ENCODE peak calls at places on chromosomes 5 and 9, in four cellular contexts. Z, W, D and G are unnamed samples.

GRCh38 chr5:95870105-95870672 is 47.7 kb upstream of the GLRX start:
- DNase-seq in Z (no peak), W (no peak), D (peak; percentile 63), G (no peak)

GRCh38 chr5:73437126-73438047 is 11.2 kb downstream of the FOXD1 start:
- DNase-seq in Z (no peak), W (peak; percentile 88), D (peak; percentile 33), G (peak; percentile 78)

GRCh38 chr9:109910616-109911568 is 130.9 kb downstream of the PALM2AKAP2 start:
- DNase-seq in Z (no peak), W (peak; percentile 39), D (peak; percentile 82), G (no peak)

GRCh38 chr9:134321957-134322741 is 4.1 kb upstream of the RXRA start:
- DNase-seq in Z (no peak), W (no peak), D (no peak), G (no peak)

GRCh38 chr5:95471922-95472321 is 80.8 kb downstream of the FAM81B start:
- DNase-seq in Z (no peak), W (no peak), D (peak; percentile 13), G (no peak)

GRCh38 chr5:38724301-38725030 is 121.3 kb upstream of the OSMR start:
- DNase-seq in Z (no peak), W (no peak), D (peak; percentile 51), G (peak; percentile 82)

GRCh38 chr9:14348241-14349140 is 34.5 kb upstream of the NFIB start:
- DNase-seq in Z (no peak), W (no peak), D (peak; percentile 52), G (peak; percentile 81)

GRCh38 chr5:139494256-139494655 is 11.7 kb upstream of the STING1 start:
- DNase-seq in Z (no peak), W (no peak), D (peak; percentile 35), G (peak; percentile 21)

GRCh38 chr5:180126716-180127681 is 55.4 kb upstream of the RNF130 start:
- DNase-seq in Z (no peak), W (peak; percentile 66), D (peak; percentile 5), G (peak; percentile 70)

GRCh38 chr5:80346055-80346454 is 26.3 kb downstream of the SPZ1 start:
- DNase-seq in Z (peak; percentile 27), W (peak; percentile 28), D (no peak), G (no peak)

GRCh38 chr5:141715340-141715905 is 33.4 kb upstream of the ARAP3 start:
- DNase-seq in Z (no peak), W (no peak), D (no peak), G (no peak)
- H3K4me3 ChIP-seq in Z (no peak overlapping the region), W (no peak overlapping the region), D (no peak overlapping the region), G (no peak overlapping the region)

DNA sequence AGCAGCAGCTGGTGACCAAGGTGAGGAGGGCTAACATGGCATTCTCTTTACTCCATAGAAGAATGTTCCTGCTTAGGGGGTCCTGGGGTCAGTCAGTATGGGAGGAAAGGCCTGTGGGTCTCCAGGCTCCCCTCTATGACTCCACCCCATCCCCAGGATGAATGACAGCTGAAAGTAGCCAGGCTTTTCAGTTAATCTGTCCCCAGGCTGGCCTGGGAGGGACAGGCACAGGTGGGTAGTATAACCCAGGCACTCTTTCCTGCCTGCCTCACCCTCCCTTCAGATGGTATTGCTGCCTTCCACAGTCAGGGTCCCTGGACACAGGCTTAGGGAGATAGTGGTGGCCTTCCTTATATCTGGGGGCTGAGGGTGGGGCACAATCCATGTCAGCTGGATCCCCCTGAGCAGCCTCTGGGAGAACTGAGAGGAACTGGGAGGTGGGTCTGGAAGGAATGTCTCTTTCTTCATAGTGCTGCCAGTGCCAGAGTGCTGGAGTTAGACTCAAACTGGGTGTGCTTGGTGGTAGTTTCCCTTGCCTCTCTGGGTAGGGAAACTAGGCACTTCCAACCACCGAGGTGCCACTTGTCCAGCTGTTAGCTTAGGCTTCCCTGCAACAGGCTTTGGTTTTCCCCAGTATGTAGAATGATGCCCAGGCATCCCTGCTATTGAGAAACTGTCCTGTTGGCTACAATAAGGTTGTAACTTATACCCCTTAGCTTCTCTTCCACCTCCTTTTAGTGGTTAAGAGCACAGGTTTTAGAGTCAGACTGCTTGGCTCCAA is 27.8 kb downstream of the LARP1 start:
- DNase-seq in Z (no peak), W (no peak), D (no peak), G (no peak)
- H3K4me3 ChIP-seq in Z (no peak overlapping the region), W (no peak overlapping the region), D (no peak overlapping the region), G (no peak overlapping the region)

GRCh38 chr9:131714161-131714646 is 25.7 kb downstream of the RAPGEF1 start:
- DNase-seq in Z (no peak), W (no peak), D (peak; percentile 94), G (peak; percentile 88)
- H3K4me3 ChIP-seq in Z (no peak overlapping the region), W (no peak overlapping the region), D (peak overlapping the region; percentile 7), G (peak overlapping the region; percentile 24)

DNA sequence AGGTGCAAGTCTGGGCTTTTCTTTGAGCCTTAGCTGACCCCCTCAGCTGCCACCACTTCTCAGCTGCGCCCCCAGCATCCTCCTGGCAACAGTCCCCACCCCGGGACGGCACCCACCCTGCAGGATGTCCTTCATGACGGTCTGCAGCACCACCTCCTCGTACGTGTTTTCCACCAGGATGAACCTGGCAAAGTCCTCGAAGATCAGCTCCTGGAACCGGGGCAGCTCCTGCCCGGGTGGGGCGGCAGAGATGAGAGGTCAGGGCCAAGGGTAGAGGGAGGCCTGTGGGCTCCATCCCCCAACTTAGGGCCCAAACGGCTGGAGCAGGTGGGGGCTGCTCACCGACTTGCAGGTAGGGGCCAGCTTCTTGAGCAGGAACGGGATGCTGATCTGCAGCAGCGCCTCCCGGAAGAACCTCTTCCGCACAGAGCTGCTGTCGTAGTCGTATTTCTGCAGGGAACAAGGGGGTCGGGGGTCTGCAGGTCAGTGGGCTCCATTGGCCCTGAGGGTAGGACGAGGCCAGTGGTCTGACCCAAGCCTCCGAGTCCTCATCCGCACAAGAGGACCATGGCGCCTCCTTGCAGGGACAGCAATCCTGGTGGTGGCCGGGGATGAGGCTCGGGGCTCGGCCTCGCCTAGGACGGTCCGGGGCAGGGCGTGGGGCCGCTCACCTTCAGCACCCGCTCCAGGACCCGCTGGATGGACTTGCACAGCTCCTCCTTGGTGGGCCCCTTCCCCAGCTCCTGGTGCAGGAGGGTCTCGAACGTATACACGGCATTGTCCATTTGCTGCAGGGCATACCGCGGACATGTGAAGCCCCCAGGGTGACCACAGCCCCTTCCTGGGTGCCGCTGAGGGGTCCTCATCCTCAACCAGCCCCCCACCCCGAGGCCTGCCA is 56.7 kb downstream of the LRSAM1 start:
- DNase-seq in Z (no peak), W (no peak), D (no peak), G (no peak)
- H3K4me3 ChIP-seq in Z (no peak overlapping the region), W (no peak overlapping the region), D (no peak overlapping the region), G (no peak overlapping the region)

GRCh38 chr9:113521693-113522260 is 58.2 kb downstream of the RGS3 start:
- DNase-seq in Z (no peak), W (no peak), D (no peak), G (no peak)
- H3K4me3 ChIP-seq in Z (no peak overlapping the region), W (no peak overlapping the region), D (no peak overlapping the region), G (no peak overlapping the region)

GRCh38 chr5:2746642-2747041 is 4.8 kb downstream of the IRX2 start:
- DNase-seq in Z (no peak), W (no peak), D (peak; percentile 10), G (no peak)
- H3K4me3 ChIP-seq in Z (no peak overlapping the region), W (no peak overlapping the region), D (no peak overlapping the region), G (no peak overlapping the region)

DNA sequence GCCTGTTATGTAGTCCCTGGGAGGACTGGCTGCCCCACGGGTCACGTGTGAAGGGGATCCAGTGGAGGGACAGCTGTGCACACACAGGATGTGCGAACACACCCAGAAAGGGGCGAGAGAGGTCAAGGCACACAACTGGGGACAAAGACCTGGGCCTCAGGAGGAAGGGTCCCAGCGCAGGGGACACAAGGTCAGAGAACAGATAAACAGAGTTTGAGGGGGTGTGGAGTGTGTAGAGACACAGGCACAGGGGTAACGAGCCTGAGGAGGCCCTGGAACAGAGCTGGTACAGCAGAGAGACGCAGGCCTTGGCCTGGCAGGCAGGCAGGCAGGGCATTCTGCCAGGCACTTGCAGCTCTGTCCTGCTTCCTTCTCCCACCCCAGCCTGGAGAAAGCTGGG is 14.8 kb upstream of the PSMD5 start:
- DNase-seq in Z (no peak), W (no peak), D (no peak), G (no peak)
- H3K4me3 ChIP-seq in Z (no peak overlapping the region), W (no peak overlapping the region), D (no peak overlapping the region), G (no peak overlapping the region)

DNA sequence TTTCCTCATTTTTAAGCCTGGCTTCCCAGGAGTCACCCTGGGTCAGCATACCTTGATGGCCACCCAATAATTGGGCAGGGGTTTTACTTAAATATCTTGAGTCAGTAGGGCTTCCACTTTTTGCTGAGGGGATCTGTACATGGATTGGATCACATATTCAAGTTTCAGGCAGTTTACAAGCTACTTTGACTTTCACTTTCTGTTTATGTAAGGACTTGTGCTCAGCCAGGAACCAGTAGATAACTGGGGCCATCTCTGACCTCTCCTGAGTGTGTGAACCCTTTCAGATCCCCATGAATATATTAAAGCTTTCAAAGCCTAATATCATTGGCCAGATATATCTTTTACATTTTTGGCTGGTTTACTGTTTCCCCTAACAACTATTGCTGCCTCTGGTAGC is 45.1 kb downstream of the SLCO6A1 start:
- DNase-seq in Z (no peak), W (no peak), D (peak; percentile 3), G (no peak)
- H3K4me3 ChIP-seq in Z (no peak overlapping the region), W (no peak overlapping the region), D (no peak overlapping the region), G (peak overlapping the region; percentile 12)